ENCODE peak calls at places on chromosome 9, in six cellular contexts. One of them, this sample, is unnamed.

GRCh38 chr9:69086769-69087168 is 51.2 kb downstream of the FXN start:
- DNase-seq in GM13976: no peak
- DNase-seq in naive B cell: no peak
- DNase-seq in mesendoderm: no peak
- DNase-seq in endothelial cell: no peak
- DNase-seq in pulmonary artery endothelial cell: no peak
- DNase-seq in this sample: no peak

GRCh38 chr9:120379611-120380010 is 200.4 kb downstream of the CDK5RAP2 start:
- DNase-seq in naive B cell: no peak
- DNase-seq in GM13976: no peak
- DNase-seq in pulmonary artery endothelial cell: no peak
- DNase-seq in endothelial cell: no peak
- DNase-seq in mesendoderm: no peak
- DNase-seq in this sample: no peak

GRCh38 chr9:71614409-71614808 is 153.9 kb downstream of the CEMIP2 start:
- DNase-seq in mesendoderm: no peak
- DNase-seq in endothelial cell: no peak
- DNase-seq in GM13976: no peak
- DNase-seq in naive B cell: no peak
- DNase-seq in pulmonary artery endothelial cell: no peak
- DNase-seq in this sample: no peak

GRCh38 chr9:84002344-84002743 is 21.7 kb downstream of the RMI1 start:
- DNase-seq in pulmonary artery endothelial cell: no peak
- DNase-seq in naive B cell: no peak
- DNase-seq in endothelial cell: no peak
- DNase-seq in mesendoderm: no peak
- DNase-seq in GM13976: no peak
- DNase-seq in this sample: no peak

GRCh38 chr9:128034821-128035764 is 32.0 kb downstream of the NAIF1 start:
- DNase-seq in pulmonary artery endothelial cell: peak
- DNase-seq in GM13976: peak
- DNase-seq in mesendoderm: peak
- DNase-seq in endothelial cell: peak
- DNase-seq in naive B cell: peak
- DNase-seq in this sample: no peak

GRCh38 chr9:14437336-14438231 is 123.6 kb upstream of the NFIB start:
- DNase-seq in pulmonary artery endothelial cell: no peak
- DNase-seq in GM13976: no peak
- DNase-seq in mesendoderm: no peak
- DNase-seq in naive B cell: no peak
- DNase-seq in endothelial cell: no peak
- DNase-seq in this sample: no peak

GRCh38 chr9:134877541-134877940 is 3.1 kb upstream of the FCN2 start:
- DNase-seq in GM13976: no peak
- DNase-seq in mesendoderm: no peak
- DNase-seq in pulmonary artery endothelial cell: no peak
- DNase-seq in naive B cell: no peak
- DNase-seq in endothelial cell: no peak
- DNase-seq in this sample: no peak

GRCh38 chr9:92098638-92099037 is 16.6 kb downstream of the SPTLC1 start:
- DNase-seq in mesendoderm: peak
- DNase-seq in naive B cell: no peak
- DNase-seq in pulmonary artery endothelial cell: no peak
- DNase-seq in endothelial cell: no peak
- DNase-seq in GM13976: peak
- DNase-seq in this sample: no peak

GRCh38 chr9:109286571-109286977 is 34.3 kb downstream of the EPB41L4B start:
- DNase-seq in mesendoderm: no peak
- DNase-seq in naive B cell: no peak
- DNase-seq in endothelial cell: no peak
- DNase-seq in GM13976: no peak
- DNase-seq in pulmonary artery endothelial cell: no peak
- DNase-seq in this sample: no peak

GRCh38 chr9:134071149-134071548 is 3.3 kb upstream of the BRD3 start:
- DNase-seq in naive B cell: no peak
- DNase-seq in mesendoderm: no peak
- DNase-seq in pulmonary artery endothelial cell: no peak
- DNase-seq in GM13976: no peak
- DNase-seq in endothelial cell: no peak
- DNase-seq in this sample: no peak

GRCh38 chr9:107142896-107143603 is 140.0 kb upstream of the RAD23B start:
- DNase-seq in endothelial cell: no peak
- DNase-seq in GM13976: no peak
- DNase-seq in pulmonary artery endothelial cell: no peak
- DNase-seq in mesendoderm: no peak
- DNase-seq in naive B cell: no peak
- DNase-seq in this sample: no peak

GRCh38 chr9:38442473-38443096 is 18.3 kb upstream of the IGFBPL1 start:
- DNase-seq in GM13976: no peak
- DNase-seq in endothelial cell: no peak
- DNase-seq in mesendoderm: no peak
- DNase-seq in pulmonary artery endothelial cell: no peak
- DNase-seq in naive B cell: no peak
- DNase-seq in this sample: no peak

GRCh38 chr9:130138791-130139190 is 33.4 kb upstream of the NCS1 start:
- DNase-seq in GM13976: no peak
- DNase-seq in mesendoderm: no peak
- DNase-seq in naive B cell: no peak
- DNase-seq in pulmonary artery endothelial cell: peak
- DNase-seq in endothelial cell: no peak
- DNase-seq in this sample: no peak

GRCh38 chr9:5442400-5443011 is 4.8 kb upstream of the PLGRKT start:
- DNase-seq in endothelial cell: peak
- DNase-seq in GM13976: no peak
- DNase-seq in pulmonary artery endothelial cell: no peak
- DNase-seq in naive B cell: peak
- DNase-seq in mesendoderm: peak
- DNase-seq in this sample: no peak

GRCh38 chr9:136060671-136061371 is 34.3 kb downstream of the NACC2 start:
- DNase-seq in endothelial cell: no peak
- DNase-seq in mesendoderm: no peak
- DNase-seq in pulmonary artery endothelial cell: no peak
- DNase-seq in GM13976: no peak
- DNase-seq in naive B cell: no peak
- DNase-seq in this sample: no peak